ENCODE peak calls at places on chromosomes 1 and 21, in eight cellular contexts. Z, M, L, O, X, F, J and C are unnamed samples.

GRCh38 chr1:205465392-205465791 is 9.5 kb upstream of the BLACAT1 start:
- DNase-seq in F (no peak), X (no peak), O (no peak), L (no peak), J (no peak), Z (no peak), M (no peak), C (no peak)

GRCh38 chr1:24952413-24952841 is 22.4 kb upstream of the RUNX3 start:
- DNase-seq in Z (peak; percentile 62), M (no peak), X (no peak), J (no peak), F (no peak), L (no peak), O (no peak), C (no peak)

GRCh38 chr1:81617308-81618027 is 183.3 kb upstream of the ADGRL2 start:
- DNase-seq in Z (no peak), L (no peak), F (no peak), X (no peak), M (no peak), O (peak; percentile 18), J (no peak), C (no peak)

GRCh38 chr1:151056149-151056548 is 3.3 kb downstream of the CDC42SE1 start:
- DNase-seq in L (no peak), F (no peak), J (no peak), O (no peak), M (peak; percentile 36), X (no peak), Z (no peak), C (no peak)

GRCh38 chr1:4935807-4936206 is 281.4 kb downstream of the AJAP1 start:
- DNase-seq in O (no peak), L (no peak), F (no peak), Z (no peak), M (no peak), J (no peak), X (no peak), C (no peak)

GRCh38 chr1:203650012-203650836 is 23.6 kb downstream of the ATP2B4 start:
- DNase-seq in O (peak; percentile 80), J (peak; percentile 58), M (peak; percentile 41), X (peak; percentile 81), F (no peak), Z (peak; percentile 77), L (peak; percentile 58), C (no peak)

GRCh38 chr1:37292789-37293188 is 181.6 kb upstream of the ZC3H12A start:
- DNase-seq in J (no peak), L (no peak), F (no peak), X (no peak), O (no peak), M (no peak), Z (no peak), C (no peak)

GRCh38 chr1:193406901-193407300 is 220.5 kb upstream of the B3GALT2 start:
- DNase-seq in J (no peak), Z (no peak), O (peak; percentile 59), X (no peak), F (peak; percentile 41), M (no peak), L (no peak), C (no peak)

GRCh38 chr1:162069334-162070093 is at the start of gene NOS1AP:
- DNase-seq in X (peak; percentile 81), O (peak; percentile 93), Z (peak; percentile 85), M (peak; percentile 74), J (peak; percentile 64), F (peak; percentile 84), L (peak; percentile 87), C (peak; percentile 88)

GRCh38 chr1:71049951-71050598 is 2.5 kb upstream of the PTGER3 start:
- DNase-seq in O (peak; percentile 75), Z (no peak), M (no peak), J (no peak), X (no peak), F (peak; percentile 45), L (peak; percentile 47), C (peak; percentile 70)

GRCh38 chr1:10516244-10516643 is 41.5 kb downstream of the PEX14 start:
- DNase-seq in X (no peak), L (no peak), Z (no peak), O (no peak), F (no peak), M (no peak), J (no peak), C (no peak)

GRCh38 chr1:39102537-39103320 is 76.6 kb downstream of the NDUFS5 start:
- DNase-seq in M (no peak), L (peak; percentile 91), J (peak; percentile 36), F (peak; percentile 72), X (no peak), Z (peak; percentile 24), O (peak; percentile 83), C (no peak)

GRCh38 chr1:12424793-12425192 is 193.2 kb downstream of the DHRS3 start:
- DNase-seq in X (no peak), J (no peak), M (no peak), F (no peak), Z (no peak), O (no peak), L (no peak), C (no peak)

GRCh38 chr1:88327391-88328267 is 356.4 kb upstream of the PKN2 start:
- DNase-seq in M (no peak), Z (no peak), O (peak; percentile 80), F (no peak), X (peak; percentile 37), J (no peak), L (peak; percentile 65), C (peak; percentile 21)

GRCh38 chr1:5220881-5221280 is 566.5 kb downstream of the AJAP1 start:
- DNase-seq in M (no peak), O (no peak), X (no peak), L (no peak), Z (no peak), J (no peak), F (no peak), C (no peak)

GRCh38 chr1:206581571-206581981 is 30.7 kb downstream of the EIF2D start:
- DNase-seq in O (no peak), F (no peak), X (peak; percentile 26), L (no peak), Z (peak; percentile 74), J (no peak), M (no peak), C (no peak)

GRCh38 chr1:94205639-94206038 is 31.7 kb downstream of the ARHGAP29 start:
- DNase-seq in L (no peak), O (peak; percentile 31), J (no peak), X (no peak), F (no peak), M (no peak), Z (no peak), C (no peak)

GRCh38 chr1:11354893-11355593 is 82.0 kb downstream of the UBIAD1 start:
- DNase-seq in Z (no peak), J (no peak), X (no peak), M (no peak), L (no peak), F (peak; percentile 76), O (no peak), C (no peak)

GRCh38 chr1:65625528-65625927 is 167.2 kb upstream of the PDE4B start:
- DNase-seq in Z (no peak), M (no peak), O (no peak), F (no peak), J (no peak), X (no peak), L (no peak), C (no peak)

GRCh38 chr1:234851450-234852438 is 241.8 kb upstream of the IRF2BP2 start:
- DNase-seq in O (no peak), J (no peak), F (no peak), X (peak; percentile 45), M (no peak), Z (no peak), L (no peak), C (no peak)

GRCh38 chr21:46220275-46220810 is 8.2 kb downstream of the LSS start:
- DNase-seq in X (no peak), F (no peak), M (no peak), O (no peak), Z (no peak), J (no peak), L (no peak), C (no peak)

GRCh38 chr1:21045351-21045750 is 131.3 kb downstream of the EIF4G3 start:
- DNase-seq in X (no peak), J (no peak), F (no peak), M (no peak), Z (no peak), L (no peak), O (peak; percentile 19), C (no peak)

GRCh38 chr1:55868026-55868425 is 652.9 kb upstream of the USP24 start:
- DNase-seq in J (no peak), M (no peak), L (peak; percentile 65), F (peak; percentile 61), X (no peak), O (peak; percentile 21), Z (no peak), C (no peak)

GRCh38 chr1:35568975-35569395 is 4.1 kb upstream of the TFAP2E start:
- DNase-seq in J (peak; percentile 67), M (peak; percentile 50), X (peak; percentile 75), O (peak; percentile 85), L (peak; percentile 64), Z (peak; percentile 67), F (peak; percentile 73), C (peak; percentile 83)

GRCh38 chr1:23343246-23344110 is 606 bp downstream of the HNRNPR start:
- DNase-seq in F (no peak), O (peak; percentile 47), Z (peak; percentile 65), M (peak; percentile 39), X (peak; percentile 50), L (no peak), J (peak; percentile 18), C (no peak)

GRCh38 chr1:162349635-162350330 is 26.9 kb downstream of the SPATA46 start:
- DNase-seq in L (peak; percentile 73), M (no peak), Z (no peak), O (peak; percentile 81), F (no peak), X (no peak), J (no peak), C (no peak)